ENCODE peak calls at places on chromosomes 3 and 15, in five cellular contexts. L is CD4-positive, alpha-beta T cell; D is GM12878; T is adrenal gland; Y is RWPE2. B is an unnamed sample.

GRCh38 chr15:89836255-89837133 is 21.8 kb upstream of the ANPEP start:
- DNase-seq in L (no peak), D (no peak), T (no peak), Y (no peak), B (peak)

GRCh38 chr3:99319961-99320360 is 318.4 kb upstream of the COL8A1 start:
- DNase-seq in L (no peak), D (no peak), T (no peak), Y (no peak), B (peak)

GRCh38 chr15:40106203-40107161 is 2.2 kb downstream of the BMF start:
- DNase-seq in L (no peak), D (peak), T (peak), Y (peak), B (no peak)

GRCh38 chr15:66715181-66715624 is 13.2 kb downstream of the SMAD6 start:
- DNase-seq in L (no peak), D (no peak), T (no peak), Y (no peak), B (no peak)

GRCh38 chr3:57910988-57911387 is 97.2 kb upstream of the FLNB start:
- DNase-seq in L (no peak), D (no peak), T (no peak), Y (no peak), B (no peak)

GRCh38 chr15:76711351-76711827 is 193.8 kb downstream of the SCAPER start:
- DNase-seq in L (no peak), D (peak), T (no peak), Y (no peak), B (no peak)

GRCh38 chr15:60020736-60021135 is 16.6 kb downstream of the FOXB1 start:
- DNase-seq in L (no peak), D (no peak), T (no peak), Y (no peak), B (no peak)

GRCh38 chr15:41577863-41578735 is 19.1 kb downstream of the TYRO3 start:
- DNase-seq in L (no peak), D (no peak), T (no peak), Y (peak), B (no peak)

GRCh38 chr3:161989012-161989411 is 492.4 kb downstream of the OTOL1 start:
- DNase-seq in L (no peak), D (no peak), T (no peak), Y (no peak), B (no peak)

GRCh38 chr3:30658328-30659052 is 52.1 kb downstream of the TGFBR2 start:
- DNase-seq in L (peak), D (peak), T (no peak), Y (no peak), B (peak)

GRCh38 chr3:39668420-39668819 is 141.0 kb upstream of the MYRIP start:
- DNase-seq in L (no peak), D (no peak), T (peak), Y (no peak), B (peak)

GRCh38 chr3:34008836-34009479 is 210.5 kb downstream of the PDCD6IP start:
- DNase-seq in L (no peak), D (no peak), T (no peak), Y (no peak), B (no peak)

GRCh38 chr3:148990211-148990610 is 1.1 kb upstream of the GYG1 start:
- DNase-seq in L (no peak), D (no peak), T (no peak), Y (no peak), B (no peak)

GRCh38 chr3:120349819-120350125 is 618 bp upstream of the LRRC58 start:
- DNase-seq in L (no peak), D (no peak), T (no peak), Y (no peak), B (no peak)

GRCh38 chr3:13767030-13767429 is 112.8 kb downstream of the WNT7A start:
- DNase-seq in L (no peak), D (no peak), T (no peak), Y (no peak), B (no peak)

GRCh38 chr3:55066406-55067128 is 138.7 kb upstream of the LRTM1 start:
- DNase-seq in L (no peak), D (no peak), T (no peak), Y (no peak), B (no peak)

GRCh38 chr3:140216249-140216648 is 281.3 kb downstream of the CLSTN2 start:
- DNase-seq in L (no peak), D (no peak), T (no peak), Y (no peak), B (no peak)
- TF ChIP-seq CTCF in L (no peak), D (peak), T (peak), Y (peak), B (peak)

GRCh38 chr3:188749010-188749617 is 422.7 kb upstream of the TPRG1 start:
- DNase-seq in L (peak), D (no peak), T (no peak), Y (no peak), B (no peak)
- TF ChIP-seq CTCF in L (peak), D (peak), T (peak), Y (peak), B (no peak)

GRCh38 chr3:197458906-197459470 is 96.8 kb downstream of the BDH1 start:
- DNase-seq in L (no peak), D (no peak), T (no peak), Y (no peak), B (no peak)

GRCh38 chr3:197460002-197460401 is 95.8 kb downstream of the BDH1 start:
- DNase-seq in L (no peak), D (no peak), T (no peak), Y (no peak), B (no peak)

GRCh38 chr3:197456271-197457091 is 99.3 kb downstream of the BDH1 start:
- DNase-seq in L (no peak), D (no peak), T (peak), Y (peak), B (peak)

GRCh38 chr3:197460639-197461038 is 95.1 kb downstream of the BDH1 start:
- DNase-seq in L (no peak), D (no peak), T (no peak), Y (no peak), B (no peak)

DNA sequence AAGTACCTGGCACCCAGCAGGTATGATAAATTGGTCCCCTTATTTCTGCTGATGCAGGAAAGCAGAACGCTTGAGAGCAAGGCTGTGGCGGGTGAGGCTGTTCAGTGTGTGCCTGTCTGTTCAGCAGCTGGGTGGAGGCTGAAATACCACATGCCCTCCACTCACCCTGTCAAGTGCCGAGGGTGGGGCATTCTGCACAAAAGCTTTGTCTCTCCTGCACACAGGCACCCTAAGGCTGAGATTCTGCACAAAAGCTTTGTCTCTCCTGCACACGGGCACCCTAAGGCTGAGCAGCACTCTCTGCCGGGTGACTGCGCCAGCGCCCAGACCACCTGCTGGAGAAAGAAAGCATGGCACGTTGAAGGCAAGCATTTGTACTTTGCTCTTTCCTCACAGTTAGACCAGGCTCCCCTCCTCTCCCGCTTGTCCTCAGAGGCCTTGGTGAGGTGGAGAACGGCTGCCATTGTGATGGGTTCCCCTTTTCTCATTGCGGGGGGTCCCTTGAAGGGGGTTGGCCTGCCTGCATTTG is 97.5 kb downstream of the BDH1 start:
- DNase-seq in L (peak), D (no peak), T (no peak), Y (no peak), B (no peak)
- TF ChIP-seq CTCF in L (peak), D (peak), T (peak), Y (peak), B (peak)

GRCh38 chr15:88678755-88679154 is 39.9 kb downstream of the ISG20 start:
- DNase-seq in L (no peak), D (no peak), T (no peak), Y (no peak), B (no peak)

GRCh38 chr15:88681610-88682221 is 42.9 kb downstream of the ISG20 start:
- DNase-seq in L (no peak), D (no peak), T (peak), Y (no peak), B (no peak)

GRCh38 chr15:88684345-88684744 is 45.5 kb downstream of the ISG20 start:
- DNase-seq in L (no peak), D (no peak), T (no peak), Y (no peak), B (no peak)

GRCh38 chr15:88674661-88675060 is 35.8 kb downstream of the ISG20 start:
- DNase-seq in L (no peak), D (no peak), T (no peak), Y (peak), B (no peak)

DNA sequence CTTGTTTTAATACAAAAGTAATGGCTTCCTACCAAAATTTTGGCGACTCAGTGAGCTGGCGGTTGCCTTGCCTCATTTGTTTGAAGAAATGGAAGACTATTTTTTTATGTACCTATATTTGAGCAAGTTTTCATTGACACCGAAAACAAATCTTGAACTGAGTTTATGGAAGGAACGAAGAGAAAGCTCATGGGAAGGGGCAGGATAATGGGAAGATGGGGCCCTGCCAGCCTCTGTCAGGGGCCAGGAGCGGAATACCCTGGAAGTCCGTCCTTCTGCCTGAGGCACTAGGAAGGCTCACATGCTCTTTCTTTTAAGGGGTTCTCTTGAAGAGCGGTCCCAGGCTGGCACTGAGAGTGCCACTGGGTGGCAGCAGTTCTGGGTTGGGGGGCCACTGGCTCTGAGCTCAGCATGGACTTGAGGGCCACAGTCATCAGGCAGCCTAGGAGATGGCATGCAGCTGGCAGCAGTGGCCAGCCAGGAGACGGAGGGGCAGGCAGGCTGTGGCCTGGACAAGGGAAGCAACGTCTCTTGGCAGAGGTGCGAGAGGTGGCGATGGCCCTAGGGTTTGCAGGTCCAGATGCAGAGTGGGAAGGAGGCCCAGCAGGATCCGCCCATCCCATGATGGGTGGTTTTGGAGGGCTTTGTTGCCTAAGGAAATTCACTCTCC is 41.6 kb downstream of the ISG20 start:
- DNase-seq in L (no peak), D (no peak), T (no peak), Y (no peak), B (no peak)
- TF ChIP-seq CTCF in L (no peak), D (no peak), T (no peak), Y (no peak), B (no peak)

DNA sequence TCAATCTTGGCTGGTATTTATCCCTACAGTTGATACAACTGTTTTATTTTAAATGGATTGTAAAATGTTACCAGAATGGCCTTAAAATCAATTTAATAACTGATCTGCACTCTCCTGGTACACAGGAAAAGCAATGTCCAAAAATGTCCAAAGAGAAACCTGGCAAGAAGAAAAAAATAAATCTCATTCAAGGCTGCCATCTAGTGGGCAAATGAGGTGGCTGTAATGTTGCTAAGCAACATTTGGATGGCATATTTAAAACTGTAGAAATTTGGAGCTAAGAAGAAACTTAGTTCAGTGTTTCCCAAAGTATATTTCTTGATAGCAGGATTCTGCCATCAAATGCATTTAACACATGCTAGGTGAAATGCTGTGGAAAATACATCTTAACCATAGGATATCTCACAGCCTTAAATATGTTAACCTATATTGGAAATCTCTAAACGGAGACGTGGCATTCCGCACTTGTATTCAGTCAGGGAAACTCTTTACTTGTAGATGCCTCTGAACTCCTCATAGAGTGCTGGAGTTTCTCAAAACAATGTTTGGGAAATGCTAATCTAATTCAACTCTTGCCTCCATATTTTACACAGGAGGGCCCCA is 216.8 kb downstream of the ERC2 start:
- DNase-seq in L (no peak), D (peak), T (peak), Y (no peak), B (peak)
- TF ChIP-seq CTCF in L (peak), D (peak), T (peak), Y (peak), B (peak)

GRCh38 chr3:195060531-195061385 is 210.2 kb downstream of the XXYLT1 start:
- DNase-seq in L (no peak), D (no peak), T (no peak), Y (peak), B (no peak)
- TF ChIP-seq CTCF in L (no peak), D (no peak), T (no peak), Y (no peak), B (no peak)

DNA sequence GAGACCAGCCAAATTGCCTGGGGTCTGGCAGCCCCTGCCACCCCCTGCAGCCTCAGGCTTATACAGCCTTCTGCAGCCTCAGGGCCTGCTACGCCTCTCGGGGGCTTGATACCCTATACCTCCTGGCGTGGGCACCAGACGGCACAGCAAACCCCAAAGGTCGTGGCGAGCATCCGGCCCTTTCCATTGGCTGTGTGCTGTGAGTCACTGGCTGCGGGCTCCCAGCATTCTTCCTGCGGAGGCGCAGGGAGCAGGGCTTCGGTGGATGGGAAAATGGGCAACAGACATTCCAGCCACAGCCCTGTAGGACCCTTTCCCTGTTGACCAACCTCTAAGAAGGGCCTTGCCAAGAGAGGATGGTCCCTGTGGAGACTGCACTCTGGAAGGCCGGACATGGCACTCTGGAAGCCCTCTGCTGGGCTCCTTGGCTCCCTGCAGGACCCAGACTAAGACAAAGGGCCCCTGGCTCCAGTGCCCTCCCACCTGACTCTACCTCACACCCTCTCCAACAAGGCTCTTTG is 59.6 kb downstream of the ITGA11 start:
- DNase-seq in L (no peak), D (no peak), T (peak), Y (peak), B (peak)
- TF ChIP-seq CTCF in L (no peak), D (peak), T (peak), Y (peak), B (peak)

GRCh38 chr15:29018406-29018805 is 132.6 kb downstream of the APBA2 start:
- DNase-seq in L (no peak), D (no peak), T (no peak), Y (peak), B (no peak)
- TF ChIP-seq CTCF in L (no peak), D (no peak), T (no peak), Y (peak), B (no peak)